ENCODE peak calls at places on chromosomes 4 and X, in seven cellular contexts. V, S, G, P, Y, D and T are unnamed samples. For H3K4me1, the result is how much of the 10 kb centered on the place peaks cover.

GRCh38 chr4:7238300-7238960 is 46.1 kb downstream of the SORCS2 start:
- DNase-seq in V (no peak), S (no peak), G (no peak), P (no peak), Y (no peak), D (peak), T (no peak)

GRCh38 chrX:74613350-74614192 is 853 bp downstream of the RLIM start:
- DNase-seq in V (peak), S (no peak), G (peak), P (no peak), Y (peak), D (no peak), T (peak)

GRCh38 chrX:123219916-123220315 is 35.8 kb downstream of the GRIA3 start:
- DNase-seq in V (peak), S (peak), G (peak), P (no peak), Y (no peak), D (no peak), T (no peak)

GRCh38 chr4:158411180-158411721 is 110.4 kb upstream of the RXFP1 start:
- DNase-seq in V (no peak), S (no peak), G (no peak), P (no peak), Y (no peak), D (no peak), T (no peak)

GRCh38 chr4:119209077-119209476 is 3.4 kb upstream of the USP53 start:
- DNase-seq in V (no peak), S (no peak), G (peak), P (no peak), Y (no peak), D (no peak), T (peak)

GRCh38 chrX:150365953-150366911 is 3.1 kb downstream of the MAMLD1 start:
- DNase-seq in V (peak), S (peak), G (peak), P (no peak), Y (no peak), D (no peak), T (no peak)

GRCh38 chrX:152520653-152521052 is 69.5 kb upstream of the GABRA3 start:
- DNase-seq in V (no peak), S (no peak), G (no peak), P (no peak), Y (no peak), D (no peak), T (no peak)

GRCh38 chr4:152981278-152981677 is 45.2 kb downstream of the FHDC1 start:
- DNase-seq in V (no peak), S (no peak), G (no peak), P (no peak), Y (no peak), D (no peak), T (no peak)

GRCh38 chr4:128228021-128228571 is 59.5 kb downstream of the PGRMC2 start:
- DNase-seq in V (no peak), S (no peak), G (no peak), P (no peak), Y (peak), D (no peak), T (peak)

GRCh38 chrX:25180242-25180641 is 164.5 kb upstream of the ARX start:
- DNase-seq in V (no peak), S (no peak), G (no peak), P (no peak), Y (no peak), D (no peak), T (no peak)

GRCh38 chr4:162408309-162408708 is 244.5 kb upstream of the FSTL5 start:
- DNase-seq in V (no peak), S (no peak), G (no peak), P (no peak), Y (peak), D (no peak), T (peak)

GRCh38 chrX:9855536-9856320 is 69.5 kb downstream of the SHROOM2 start:
- DNase-seq in V (no peak), S (no peak), G (peak), P (no peak), Y (no peak), D (no peak), T (no peak)

GRCh38 chr4:162457071-162457865 is 293.5 kb upstream of the FSTL5 start:
- DNase-seq in V (peak), S (no peak), G (no peak), P (no peak), Y (no peak), D (no peak), T (no peak)

GRCh38 chr4:74152841-74153240 is 5.1 kb upstream of the MTHFD2L start:
- DNase-seq in V (no peak), S (no peak), G (no peak), P (no peak), Y (no peak), D (no peak), T (no peak)
- H3K27ac ChIP-seq in V (no peak), S (no peak), G (no peak), P (no peak), Y (no peak), D (no peak), T (no peak)

GRCh38 chrX:139194571-139195280 is 335.8 kb upstream of the F9 start:
- DNase-seq in V (no peak), S (peak), G (peak), P (no peak), Y (peak), D (no peak), T (peak)
- H3K4me3 ChIP-seq in V (peak), S (peak), G (peak), P (peak), Y (peak), D (peak), T (no peak)

DNA sequence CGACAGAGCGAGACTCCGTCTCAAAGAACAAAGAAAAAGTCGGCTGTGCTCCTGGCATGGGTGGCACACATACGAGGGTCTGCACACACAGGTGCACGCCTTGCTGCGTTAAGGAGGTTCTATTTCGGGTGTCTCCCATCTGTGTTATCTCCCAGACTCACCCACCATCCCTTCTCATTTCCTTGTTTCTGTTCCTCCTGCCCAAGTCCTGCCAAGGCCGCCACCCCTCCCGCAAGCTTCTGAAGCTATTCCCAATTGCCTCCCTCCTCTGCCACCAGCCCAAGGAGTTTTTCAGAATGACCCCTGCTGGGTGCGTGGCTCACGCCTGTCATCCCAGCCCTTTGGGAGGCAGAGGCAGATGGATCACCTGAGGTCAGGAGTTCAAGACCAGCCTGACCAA is 6.0 kb upstream of the IL3RA start:
- DNase-seq in V (peak), S (no peak), G (no peak), P (no peak), Y (no peak), D (no peak), T (no peak)
- H3K4me1 ChIP-seq in V (under half), S (under half), G (under half), P (under half), Y (under half), D (under half), T (under half)

GRCh38 chr4:126702747-126703146 is 930.0 kb upstream of the INTU start:
- DNase-seq in V (no peak), S (no peak), G (no peak), P (no peak), Y (no peak), D (no peak), T (no peak)

GRCh38 chr4:126698224-126698623 is 934.5 kb upstream of the INTU start:
- DNase-seq in V (no peak), S (no peak), G (no peak), P (no peak), Y (no peak), D (no peak), T (no peak)

GRCh38 chr4:126691797-126692196 is 941.0 kb upstream of the INTU start:
- DNase-seq in V (no peak), S (no peak), G (no peak), P (no peak), Y (no peak), D (no peak), T (no peak)

GRCh38 chr4:126701756-126702155 is 931.0 kb upstream of the INTU start:
- DNase-seq in V (peak), S (peak), G (peak), P (no peak), Y (no peak), D (no peak), T (no peak)

GRCh38 chr4:126697748-126698147 is 935.0 kb upstream of the INTU start:
- DNase-seq in V (no peak), S (no peak), G (peak), P (no peak), Y (no peak), D (no peak), T (no peak)
- H3K27ac ChIP-seq in V (no peak), S (no peak), G (peak), P (no peak), Y (no peak), D (no peak), T (no peak)

GRCh38 chr4:78766650-78767049 is 9.5 kb upstream of the BMP2K start:
- DNase-seq in V (no peak), S (no peak), G (no peak), P (no peak), Y (no peak), D (no peak), T (no peak)
- H3K4me3 ChIP-seq in V (no peak), S (no peak), G (no peak), P (no peak), Y (no peak), D (no peak), T (no peak)

GRCh38 chr4:183618681-183619080 is 40.3 kb downstream of the RWDD4 start:
- DNase-seq in V (no peak), S (no peak), G (peak), P (no peak), Y (no peak), D (no peak), T (no peak)

GRCh38 chr4:183620421-183620820 is 38.6 kb downstream of the RWDD4 start:
- DNase-seq in V (no peak), S (no peak), G (no peak), P (no peak), Y (no peak), D (no peak), T (no peak)

GRCh38 chr4:183621875-183622274 is 37.1 kb downstream of the RWDD4 start:
- DNase-seq in V (no peak), S (no peak), G (no peak), P (no peak), Y (no peak), D (no peak), T (no peak)

GRCh38 chr4:183612329-183613250 is 46.4 kb downstream of the RWDD4 start:
- DNase-seq in V (no peak), S (no peak), G (no peak), P (no peak), Y (no peak), D (no peak), T (no peak)

DNA sequence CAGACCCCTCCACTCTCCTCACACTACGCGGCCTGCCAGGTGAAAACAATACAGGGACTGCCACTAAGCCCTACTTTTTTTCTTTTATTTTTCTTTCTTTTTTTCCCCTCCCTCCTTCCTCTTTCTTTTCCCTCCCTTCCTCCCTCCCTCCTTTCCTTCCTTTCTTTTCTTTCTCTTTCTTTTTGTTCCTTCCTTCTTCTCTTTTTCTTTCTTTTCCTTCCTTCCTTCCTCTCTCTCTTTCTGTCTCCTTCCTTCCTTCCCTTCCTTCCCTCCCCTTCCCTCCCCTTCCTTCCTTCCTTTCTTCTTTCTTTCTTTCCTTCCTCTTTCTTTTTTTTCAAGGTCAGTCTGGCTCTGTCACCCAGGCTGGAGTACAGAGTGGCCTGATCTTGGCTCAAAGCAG is 41.9 kb downstream of the RWDD4 start:
- DNase-seq in V (no peak), S (no peak), G (no peak), P (no peak), Y (no peak), D (no peak), T (no peak)
- H3K4me1 ChIP-seq in V (under half), S (under half), G (under half), P (under half), Y (under half), D (under half), T (under half)